ENCODE peak calls at places on chromosome 14, in four cellular contexts. One of them, this sample, is unnamed. For H3K4me1, the result is how much of the 10 kb centered on the place peaks cover.

GRCh38 chr14:76546426-76547221 is 170.7 kb downstream of the ESRRB start:
- DNase-seq in endothelial cell of umbilical vein: peak
- DNase-seq in GM23248: peak
- DNase-seq in kidney: no peak
- DNase-seq in this sample: no peak

GRCh38 chr14:64942531-64943111 is at the start of gene GPX2:
- DNase-seq in endothelial cell of umbilical vein: no peak
- DNase-seq in GM23248: no peak
- DNase-seq in kidney: peak
- DNase-seq in this sample: no peak

GRCh38 chr14:74261288-74261687 is 22.0 kb downstream of the VSX2 start:
- DNase-seq in endothelial cell of umbilical vein: no peak
- DNase-seq in GM23248: no peak
- DNase-seq in kidney: no peak
- DNase-seq in this sample: no peak

GRCh38 chr14:72638021-72638420 is 255.9 kb downstream of the DPF3 start:
- DNase-seq in endothelial cell of umbilical vein: peak
- DNase-seq in GM23248: peak
- DNase-seq in kidney: no peak
- DNase-seq in this sample: no peak

GRCh38 chr14:50082308-50082742 is 34.0 kb downstream of the VCPKMT start:
- DNase-seq in endothelial cell of umbilical vein: no peak
- DNase-seq in GM23248: no peak
- DNase-seq in kidney: peak
- DNase-seq in this sample: no peak

GRCh38 chr14:61188936-61189808 is 92.0 kb downstream of the TMEM30B start:
- DNase-seq in endothelial cell of umbilical vein: peak
- DNase-seq in GM23248: peak
- DNase-seq in kidney: peak
- DNase-seq in this sample: peak

GRCh38 chr14:51978566-51979398 is 10.6 kb upstream of the RTRAF start:
- DNase-seq in endothelial cell of umbilical vein: peak
- DNase-seq in GM23248: peak
- DNase-seq in kidney: peak
- DNase-seq in this sample: peak

GRCh38 chr14:72925171-72925759 is 999 bp upstream of the DCAF4 start:
- DNase-seq in endothelial cell of umbilical vein: no peak
- DNase-seq in GM23248: no peak
- DNase-seq in kidney: no peak
- DNase-seq in this sample: no peak

GRCh38 chr14:60905930-60906329 is 74.9 kb downstream of the TRMT5 start:
- DNase-seq in endothelial cell of umbilical vein: no peak
- DNase-seq in GM23248: peak
- DNase-seq in kidney: no peak
- DNase-seq in this sample: no peak

GRCh38 chr14:21210023-21210422 is 54.2 kb upstream of the OR5AU1 start:
- DNase-seq in endothelial cell of umbilical vein: no peak
- DNase-seq in GM23248: no peak
- DNase-seq in kidney: no peak
- DNase-seq in this sample: no peak
- H3K4me1 ChIP-seq in endothelial cell of umbilical vein: under half
- H3K4me1 ChIP-seq in GM23248: under half
- H3K4me1 ChIP-seq in kidney: under half
- H3K4me1 ChIP-seq in this sample: under half

GRCh38 chr14:92451245-92451644 is 62.3 kb upstream of the RIN3 start:
- DNase-seq in endothelial cell of umbilical vein: no peak
- DNase-seq in GM23248: no peak
- DNase-seq in kidney: no peak
- DNase-seq in this sample: no peak
- H3K27ac ChIP-seq in endothelial cell of umbilical vein: no peak
- H3K27ac ChIP-seq in GM23248: no peak
- H3K27ac ChIP-seq in kidney: no peak
- H3K27ac ChIP-seq in this sample: no peak

GRCh38 chr14:26594756-26595545 is 2.9 kb downstream of the NOVA1 start:
- DNase-seq in endothelial cell of umbilical vein: no peak
- DNase-seq in GM23248: no peak
- DNase-seq in kidney: no peak
- DNase-seq in this sample: no peak
- H3K4me3 ChIP-seq in endothelial cell of umbilical vein: no peak
- H3K4me3 ChIP-seq in GM23248: no peak
- H3K4me3 ChIP-seq in kidney: peak
- H3K4me3 ChIP-seq in this sample: no peak

GRCh38 chr14:106187176-106187670 is 660.8 kb downstream of the TMEM121 start:
- DNase-seq in endothelial cell of umbilical vein: no peak
- DNase-seq in GM23248: no peak
- DNase-seq in kidney: no peak
- DNase-seq in this sample: no peak
- H3K4me1 ChIP-seq in endothelial cell of umbilical vein: under half
- H3K4me1 ChIP-seq in GM23248: under half
- H3K4me1 ChIP-seq in kidney: under half
- H3K4me1 ChIP-seq in this sample: under half

DNA sequence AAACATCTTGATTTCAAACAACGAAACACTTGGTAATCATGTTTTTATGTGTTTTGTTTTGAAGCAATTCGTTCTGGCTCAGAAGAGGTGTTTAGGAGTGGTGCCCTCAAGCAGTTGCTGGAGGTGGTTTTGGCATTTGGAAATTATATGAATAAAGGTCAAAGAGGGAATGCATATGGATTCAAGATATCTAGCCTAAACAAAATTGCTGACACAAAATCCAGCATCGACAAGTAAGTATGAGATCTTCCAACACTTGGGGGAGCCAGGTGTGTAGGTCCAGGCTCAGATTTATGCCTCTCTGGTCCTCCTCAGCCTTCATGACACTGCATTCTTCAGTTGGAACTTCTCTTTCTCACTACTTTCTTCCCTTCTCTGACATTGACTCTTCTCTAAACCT is 110.1 kb downstream of the GPR135 start:
- DNase-seq in endothelial cell of umbilical vein: no peak
- DNase-seq in GM23248: no peak
- DNase-seq in kidney: no peak
- DNase-seq in this sample: no peak
- H3K27ac ChIP-seq in endothelial cell of umbilical vein: no peak
- H3K27ac ChIP-seq in GM23248: peak
- H3K27ac ChIP-seq in kidney: no peak
- H3K27ac ChIP-seq in this sample: peak

GRCh38 chr14:105487986-105488777 is 1.5 kb downstream of the CRIP1 start:
- DNase-seq in endothelial cell of umbilical vein: no peak
- DNase-seq in GM23248: no peak
- DNase-seq in kidney: no peak
- DNase-seq in this sample: peak
- H3K4me3 ChIP-seq in endothelial cell of umbilical vein: no peak
- H3K4me3 ChIP-seq in GM23248: no peak
- H3K4me3 ChIP-seq in kidney: peak
- H3K4me3 ChIP-seq in this sample: peak

GRCh38 chr14:53006931-53007330 is 56.1 kb upstream of the FERMT2 start:
- DNase-seq in endothelial cell of umbilical vein: no peak
- DNase-seq in GM23248: no peak
- DNase-seq in kidney: no peak
- DNase-seq in this sample: no peak

GRCh38 chr14:53002576-53002975 is 51.7 kb upstream of the FERMT2 start:
- DNase-seq in endothelial cell of umbilical vein: no peak
- DNase-seq in GM23248: no peak
- DNase-seq in kidney: no peak
- DNase-seq in this sample: no peak

GRCh38 chr14:53001787-53002378 is 51.0 kb upstream of the FERMT2 start:
- DNase-seq in endothelial cell of umbilical vein: no peak
- DNase-seq in GM23248: no peak
- DNase-seq in kidney: no peak
- DNase-seq in this sample: no peak

GRCh38 chr14:53003776-53004175 is 52.9 kb upstream of the FERMT2 start:
- DNase-seq in endothelial cell of umbilical vein: no peak
- DNase-seq in GM23248: no peak
- DNase-seq in kidney: no peak
- DNase-seq in this sample: no peak

DNA sequence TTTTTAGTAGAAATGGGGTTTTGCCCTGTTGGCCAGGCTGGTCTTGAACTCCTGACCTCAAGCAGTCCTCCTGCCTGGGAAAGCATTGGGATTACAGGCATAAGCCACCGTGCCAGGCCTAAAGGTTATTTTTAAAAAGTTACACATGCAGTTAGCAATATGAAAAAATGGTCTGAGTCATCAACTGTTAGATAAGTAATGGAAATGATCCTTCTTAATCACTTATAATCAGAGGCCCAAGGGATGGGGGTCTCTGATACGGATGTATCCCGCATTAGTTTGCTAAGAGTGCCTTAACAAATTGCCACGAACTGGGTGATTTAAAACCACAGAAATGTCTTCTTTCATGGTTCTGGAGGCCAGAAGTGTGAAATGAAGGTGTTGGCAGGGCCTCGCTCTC is 54.1 kb upstream of the FERMT2 start:
- DNase-seq in endothelial cell of umbilical vein: no peak
- DNase-seq in GM23248: peak
- DNase-seq in kidney: no peak
- DNase-seq in this sample: no peak
- H3K4me1 ChIP-seq in endothelial cell of umbilical vein: under half
- H3K4me1 ChIP-seq in GM23248: under half
- H3K4me1 ChIP-seq in kidney: under half
- H3K4me1 ChIP-seq in this sample: under half